ENCODE peak calls at places on chromosomes 2 and 18, in six cellular contexts. M is tibial nerve, N is SJSA1, D is AG04450, B is GM23248, X is psoas muscle. V is an unnamed sample.

GRCh38 chr2:100870652-100871531 is 51.0 kb downstream of the NPAS2 start:
- DNase-seq in X (no peak), N (no peak), M (no peak), D (no peak), B (peak; percentile 21), V (no peak)

GRCh38 chr18:54192900-54193299 is 31.6 kb downstream of the MBD2 start:
- DNase-seq in M (no peak), B (no peak), N (no peak), D (no peak), X (no peak), V (no peak)

GRCh38 chr2:47208852-47209606 is 53.9 kb upstream of the STPG4 start:
- DNase-seq in N (peak; percentile 56), X (no peak), D (no peak), M (no peak), B (peak; percentile 5), V (no peak)

GRCh38 chr2:16729335-16729734 is 63.7 kb upstream of the CYRIA start:
- DNase-seq in X (no peak), B (no peak), M (no peak), N (no peak), D (no peak), V (no peak)

GRCh38 chr18:31819106-31819924 is 58.6 kb upstream of the SLC25A52 start:
- DNase-seq in X (no peak), M (no peak), D (peak; percentile 1), N (peak; percentile 23), B (peak; percentile 69), V (no peak)

GRCh38 chr2:71603311-71603794 is 150.0 kb downstream of the DYSF start:
- DNase-seq in M (no peak), D (no peak), N (no peak), X (peak; percentile 34), B (peak; percentile 43), V (no peak)

GRCh38 chr18:57353940-57354461 is 1.6 kb downstream of the ST8SIA3 start:
- DNase-seq in N (peak; percentile 4), M (no peak), X (no peak), D (no peak), B (peak; percentile 64), V (no peak)

GRCh38 chr2:162011718-162012564 is 62.1 kb downstream of the DPP4 start:
- DNase-seq in D (no peak), X (no peak), M (no peak), N (no peak), B (no peak), V (no peak)

GRCh38 chr2:237159006-237159897 is 73.6 kb downstream of the COPS8 start:
- DNase-seq in M (no peak), D (no peak), N (peak; percentile 62), B (no peak), X (peak; percentile 60), V (no peak)

GRCh38 chr2:75609937-75610508 is 36.6 kb upstream of the MRPL19 start:
- DNase-seq in M (no peak), X (no peak), B (peak; percentile 56), N (no peak), D (no peak), V (no peak)

GRCh38 chr2:55119711-55120487 is 69.6 kb upstream of the RTN4 start:
- DNase-seq in M (no peak), X (no peak), N (no peak), B (peak; percentile 67), D (no peak), V (no peak)

GRCh38 chr2:70994055-70994444 is 623 bp downstream of the TEX261 start:
- DNase-seq in X (no peak), B (peak; percentile 77), N (no peak), D (no peak), M (no peak), V (peak; percentile 19)

GRCh38 chr2:207873794-207874193 is 104.1 kb upstream of the FZD5 start:
- DNase-seq in M (no peak), B (no peak), N (no peak), X (no peak), D (no peak), V (no peak)

GRCh38 chr18:46832856-46833255 is 76.0 kb upstream of the ST8SIA5 start:
- DNase-seq in N (no peak), B (no peak), M (no peak), X (no peak), D (no peak), V (no peak)

GRCh38 chr18:44856157-44856556 is 175.5 kb downstream of the SETBP1 start:
- DNase-seq in M (no peak), D (no peak), X (no peak), N (no peak), B (no peak), V (no peak)

GRCh38 chr2:120763931-120764330 is 28.3 kb downstream of the GLI2 start:
- DNase-seq in X (no peak), M (no peak), N (no peak), B (no peak), D (no peak), V (no peak)

GRCh38 chr18:45384137-45384998 is 230.9 kb upstream of the SLC14A2 start:
- DNase-seq in X (peak; percentile 29), D (no peak), M (peak; percentile 77), N (peak; percentile 53), B (peak; percentile 70), V (no peak)

GRCh38 chr2:205708231-205708631 is 25.9 kb downstream of the NRP2 start:
- DNase-seq in M (peak; percentile 29), N (peak; percentile 50), X (no peak), B (no peak), D (peak; percentile 81), V (no peak)

GRCh38 chr2:120454993-120455789 is 109.3 kb downstream of the INHBB start:
- DNase-seq in D (peak; percentile 43), M (no peak), X (no peak), B (peak; percentile 27), N (no peak), V (no peak)

GRCh38 chr2:219001577-219002394 is 8.6 kb upstream of the CRYBA2 start:
- DNase-seq in B (no peak), X (no peak), N (no peak), D (no peak), M (no peak), V (no peak)

GRCh38 chr2:134260726-134261125 is 6.9 kb downstream of the MGAT5 start:
- DNase-seq in B (peak; percentile 88), X (no peak), N (peak; percentile 5), M (peak; percentile 50), D (peak; percentile 71), V (no peak)

GRCh38 chr18:14969507-14969906 is 221.5 kb downstream of the ANKRD30B start:
- DNase-seq in X (no peak), D (no peak), B (no peak), M (no peak), N (no peak), V (no peak)

GRCh38 chr2:209907746-209908145 is 94.7 kb upstream of the RPE start:
- DNase-seq in M (no peak), N (no peak), D (no peak), B (no peak), X (no peak), V (no peak)

GRCh38 chr2:61175036-61175435 is 13.0 kb downstream of the C2orf74 start:
- DNase-seq in N (no peak), B (no peak), X (no peak), M (no peak), D (no peak), V (no peak)

GRCh38 chr2:61177727-61178549 is 15.9 kb downstream of the C2orf74 start:
- DNase-seq in N (peak; percentile 52), M (peak; percentile 31), D (no peak), X (peak; percentile 24), B (peak; percentile 58), V (peak; percentile 36)

GRCh38 chr2:61179701-61180639 is 18.0 kb downstream of the C2orf74 start:
- DNase-seq in D (no peak), N (no peak), M (no peak), B (peak; percentile 89), X (peak; percentile 62), V (no peak)

GRCh38 chr2:61178603-61179545 is 16.9 kb downstream of the C2orf74 start:
- DNase-seq in D (no peak), X (peak; percentile 24), B (peak; percentile 57), N (no peak), M (no peak), V (no peak)

GRCh38 chr2:61176755-61177726 is 15.1 kb downstream of the C2orf74 start:
- DNase-seq in B (peak; percentile 97), M (peak; percentile 80), X (peak; percentile 97), D (peak; percentile 80), N (peak; percentile 89), V (peak; percentile 92)
- H3K9me3 ChIP-seq in B (no peaks in the 10 kb centered on the region), M (no peaks in the 10 kb centered on the region), X (no peaks in the 10 kb centered on the region), D (peaks cover 3% of the 10 kb centered on the region), N (no peaks in the 10 kb centered on the region), V (no peaks in the 10 kb centered on the region)

DNA sequence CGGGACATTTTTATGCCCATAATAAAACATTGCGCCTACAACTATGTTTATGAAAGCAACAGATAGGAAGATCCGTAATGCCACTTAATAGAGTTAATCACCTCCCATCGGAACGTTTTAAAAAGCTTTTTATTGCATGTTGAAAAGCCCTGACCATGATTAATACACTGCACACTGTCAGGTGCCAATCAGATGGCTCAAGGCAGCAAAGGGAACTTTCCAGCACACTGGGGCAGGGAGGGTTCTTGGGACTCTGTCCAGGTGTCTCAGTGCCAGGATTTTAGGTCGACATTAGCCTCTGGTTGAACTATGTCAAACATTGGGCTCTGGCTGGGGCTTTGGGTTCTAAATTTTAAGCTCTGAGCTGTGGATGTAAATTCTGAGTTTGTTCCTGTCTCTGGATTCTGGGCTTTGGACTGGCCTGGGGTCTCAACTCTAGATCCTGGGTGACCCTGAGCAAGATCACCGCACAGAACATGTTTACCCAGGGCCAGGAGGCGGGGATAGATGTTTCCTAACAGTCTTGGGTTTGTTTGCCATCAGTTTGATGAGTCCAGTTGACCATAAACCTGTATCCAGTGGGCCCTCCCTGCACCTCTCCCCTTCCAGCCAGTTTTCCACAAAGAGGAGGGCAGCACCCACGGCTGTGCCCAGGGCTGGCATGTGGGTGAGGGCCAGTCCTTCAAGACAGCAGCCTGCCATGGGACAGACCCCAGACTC is 262.7 kb downstream of the ATAD2B start:
- DNase-seq in N (no peak), D (no peak), X (no peak), M (no peak), B (no peak), V (no peak)
- H3K4me3 ChIP-seq in N (no peak overlapping the region), D (no peak overlapping the region), X (no peak overlapping the region), M (no peak overlapping the region), B (peak overlapping the region; percentile 63), V (no peak overlapping the region)

DNA sequence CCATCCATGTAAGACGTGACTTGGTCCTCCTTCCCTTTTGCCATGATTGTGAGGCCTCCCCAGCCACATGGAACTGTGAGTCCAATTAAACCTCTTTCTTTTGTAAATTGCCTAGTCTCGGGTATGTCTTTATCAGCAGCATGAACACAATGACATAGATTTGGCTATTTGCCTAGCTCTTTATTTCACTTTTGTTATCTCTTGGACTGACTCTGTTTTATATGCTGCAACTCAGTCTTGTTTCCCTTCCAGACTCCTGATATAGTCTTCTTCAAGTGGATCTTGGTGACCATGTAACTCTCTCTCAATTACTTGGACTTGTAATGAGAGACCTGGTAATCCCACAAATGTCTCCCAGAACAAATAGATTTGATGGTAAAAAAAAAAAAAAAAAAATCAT is 627.6 kb downstream of the CCDC85A start:
- DNase-seq in B (no peak), X (no peak), N (no peak), M (no peak), D (no peak), V (no peak)
- H3K9me3 ChIP-seq in B (no peaks in the 10 kb centered on the region), X (no peaks in the 10 kb centered on the region), N (no peaks in the 10 kb centered on the region), M (no peaks in the 10 kb centered on the region), D (peaks cover 5% of the 10 kb centered on the region), V (no peaks in the 10 kb centered on the region)

DNA sequence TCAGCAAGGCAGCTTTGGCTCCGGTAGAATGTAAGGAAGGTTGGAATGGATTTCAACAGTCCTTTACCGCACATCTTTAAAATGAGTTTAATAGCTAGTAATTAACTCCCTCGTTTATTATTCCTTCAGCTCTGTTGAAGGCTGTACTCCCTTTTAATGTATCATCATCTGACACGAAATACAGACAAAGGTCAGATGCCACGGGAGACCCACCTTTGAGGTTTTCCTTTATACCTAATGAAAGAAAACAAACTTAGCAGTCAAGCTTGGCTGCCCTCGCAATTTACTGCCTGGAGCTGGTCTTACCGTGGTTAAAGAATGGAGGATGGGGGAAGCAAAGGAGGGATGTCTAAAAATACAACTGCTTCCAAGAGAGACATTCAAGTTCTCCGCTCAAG is 1.1 kb downstream of the TMEM200C start:
- DNase-seq in M (no peak), N (no peak), D (no peak), X (no peak), B (no peak), V (no peak)
- H3K4me3 ChIP-seq in M (peak overlapping the region; percentile 56), N (peak overlapping the region; percentile 72), D (peak overlapping the region; percentile 74), X (peak overlapping the region; percentile 54), B (no peak overlapping the region), V (no peak overlapping the region)

V was measured in CD8-positive, alpha-beta memory T cell.